ENCODE peak calls at places on chromosomes 7 and 10, in eight cellular contexts. B, V, R, X, D, H, M and J are unnamed samples.

GRCh38 chr7:2587713-2588112 is 28.9 kb downstream of the IQCE start:
- ATAC-seq in B (no peak), V (no peak), R (no peak), X (no peak), D (no peak), H (no peak), M (no peak), J (no peak)

GRCh38 chr7:136205956-136206355 is 228.8 kb upstream of the MTPN start:
- ATAC-seq in B (no peak), V (no peak), R (no peak), X (no peak), D (no peak), H (no peak), M (no peak), J (no peak)

GRCh38 chr7:129307592-129307991 is 82.8 kb downstream of the AHCYL2 start:
- ATAC-seq in B (no peak), V (peak; percentile 71), R (no peak), X (peak; percentile 27), D (no peak), H (peak; percentile 95), M (no peak), J (no peak)

GRCh38 chr10:7046615-7047014 is 364.2 kb downstream of the SFMBT2 start:
- ATAC-seq in B (peak; percentile 61), V (no peak), R (no peak), X (no peak), D (no peak), H (no peak), M (peak; percentile 12), J (peak; percentile 79)

GRCh38 chr10:128209862-128210214 is 83.6 kb upstream of the MKI67 start:
- ATAC-seq in B (peak; percentile 3), V (no peak), R (no peak), X (no peak), D (no peak), H (no peak), M (no peak), J (no peak)

GRCh38 chr7:67484244-67484751 is 487.7 kb downstream of the TYW1 start:
- ATAC-seq in B (no peak), V (peak; percentile 68), R (peak; percentile 57), X (peak; percentile 90), D (peak; percentile 90), H (no peak), M (peak; percentile 65), J (no peak)

GRCh38 chr10:47027108-47027811 is 116.0 kb downstream of the PTPN20 start:
- ATAC-seq in B (no peak), V (no peak), R (no peak), X (no peak), D (no peak), H (peak; percentile 20), M (no peak), J (no peak)

GRCh38 chr7:37198188-37198905 is 250.3 kb downstream of the ELMO1 start:
- ATAC-seq in B (no peak), V (peak; percentile 54), R (no peak), X (peak; percentile 50), D (peak; percentile 13), H (no peak), M (no peak), J (no peak)

GRCh38 chr10:100148353-100149211 is 37.2 kb downstream of the ERLIN1 start:
- ATAC-seq in B (peak; percentile 11), V (peak; percentile 70), R (no peak), X (no peak), D (no peak), H (peak; percentile 97), M (no peak), J (peak; percentile 89)

GRCh38 chr10:79413196-79413595 is 32.2 kb downstream of the ZCCHC24 start:
- ATAC-seq in B (no peak), V (peak; percentile 49), R (no peak), X (no peak), D (peak; percentile 38), H (no peak), M (peak; percentile 47), J (peak; percentile 34)

GRCh38 chr7:12726908-12727307 is 39.5 kb downstream of the ARL4A start:
- ATAC-seq in B (no peak), V (no peak), R (no peak), X (no peak), D (no peak), H (no peak), M (no peak), J (no peak)

GRCh38 chr7:36474283-36475010 is 84.8 kb downstream of the ANLN start:
- ATAC-seq in B (peak; percentile 73), V (no peak), R (no peak), X (no peak), D (no peak), H (no peak), M (no peak), J (peak; percentile 43)

GRCh38 chr7:123645516-123645915 is 10.2 kb upstream of the LMOD2 start:
- ATAC-seq in B (no peak), V (peak; percentile 76), R (peak; percentile 79), X (peak; percentile 93), D (no peak), H (no peak), M (no peak), J (no peak)

GRCh38 chr10:110529596-110530011 is 31.9 kb downstream of the DUSP5 start:
- ATAC-seq in B (peak; percentile 5), V (no peak), R (no peak), X (no peak), D (peak; percentile 41), H (no peak), M (peak; percentile 4), J (no peak)

GRCh38 chr10:132811891-132812481 is 26.0 kb upstream of the NKX6-2 start:
- ATAC-seq in B (no peak), V (no peak), R (no peak), X (no peak), D (no peak), H (no peak), M (no peak), J (no peak)

GRCh38 chr7:102895602-102896001 is 17.2 kb upstream of the LRRC17 start:
- ATAC-seq in B (no peak), V (no peak), R (no peak), X (no peak), D (no peak), H (no peak), M (no peak), J (no peak)

GRCh38 chr7:1749864-1750466 is 79.9 kb downstream of the ELFN1 start:
- ATAC-seq in B (no peak), V (no peak), R (peak; percentile 67), X (no peak), D (no peak), H (no peak), M (no peak), J (no peak)

GRCh38 chr10:45064998-45065397 is 64.3 kb downstream of the ZNF22 start:
- ATAC-seq in B (no peak), V (no peak), R (no peak), X (no peak), D (no peak), H (no peak), M (no peak), J (no peak)

GRCh38 chr10:89202033-89202425 is 5.1 kb downstream of the CH25H start:
- ATAC-seq in B (no peak), V (no peak), R (no peak), X (no peak), D (peak; percentile 76), H (no peak), M (no peak), J (no peak)

GRCh38 chr10:26840938-26841732 is 19.6 kb downstream of the ABI1 start:
- ATAC-seq in B (no peak), V (no peak), R (no peak), X (no peak), D (no peak), H (no peak), M (no peak), J (no peak)

GRCh38 chr7:43278088-43278644 is 165.7 kb downstream of the HECW1 start:
- ATAC-seq in B (no peak), V (no peak), R (no peak), X (no peak), D (no peak), H (no peak), M (no peak), J (no peak)

GRCh38 chr7:101952355-101953247 is 135.2 kb downstream of the CUX1 start:
- ATAC-seq in B (no peak), V (no peak), R (no peak), X (peak; percentile 81), D (peak; percentile 58), H (peak; percentile 62), M (peak; percentile 84), J (no peak)

GRCh38 chr10:104259999-104260774 is 5.5 kb downstream of the GSTO1 start:
- ATAC-seq in B (no peak), V (no peak), R (no peak), X (no peak), D (no peak), H (no peak), M (no peak), J (no peak)

GRCh38 chr10:114613237-114613979 is 44.7 kb downstream of the ABLIM1 start:
- ATAC-seq in B (no peak), V (no peak), R (no peak), X (peak; percentile 86), D (peak; percentile 89), H (peak; percentile 82), M (peak; percentile 29), J (no peak)

GRCh38 chr10:57420881-57421280 is 846.8 kb downstream of the IPMK start:
- ATAC-seq in B (no peak), V (no peak), R (no peak), X (no peak), D (no peak), H (no peak), M (no peak), J (no peak)

GRCh38 chr7:55129409-55130078 is 110.7 kb downstream of the EGFR start:
- ATAC-seq in B (no peak), V (peak; percentile 60), R (no peak), X (no peak), D (no peak), H (peak; percentile 15), M (no peak), J (no peak)

GRCh38 chr7:80302078-80302477 is 167.4 kb downstream of the GNAI1 start:
- ATAC-seq in B (no peak), V (no peak), R (no peak), X (no peak), D (no peak), H (no peak), M (no peak), J (no peak)

GRCh38 chr7:117857718-117858117 is 15.5 kb downstream of the CTTNBP2 start:
- ATAC-seq in B (no peak), V (no peak), R (no peak), X (no peak), D (no peak), H (no peak), M (no peak), J (no peak)